ENCODE peak calls at places on chromosomes 12 and 14, in nine cellular contexts. C, Y, A, W, G, J, R, H and Q are unnamed samples.

GRCh38 chr12:27272375-27273028 is 28.4 kb downstream of the STK38L start:
- DNase-seq in G (no peak), A (peak), C (no peak), Y (no peak), J (no peak), H (no peak), R (no peak), W (no peak), Q (peak)

GRCh38 chr12:116116650-116117424 is 160.7 kb downstream of the MED13L start:
- DNase-seq in A (no peak), J (no peak), W (no peak), H (no peak), Y (no peak), G (no peak), C (no peak), R (no peak), Q (no peak)

GRCh38 chr12:64142382-64142781 is 79.7 kb downstream of the KICS2 start:
- DNase-seq in Y (no peak), H (no peak), A (no peak), R (no peak), G (no peak), J (no peak), C (no peak), W (no peak), Q (no peak)

GRCh38 chr14:91727121-91727520 is 4.8 kb downstream of the CATSPERB start:
- DNase-seq in H (no peak), Y (no peak), R (no peak), W (no peak), J (no peak), G (no peak), C (no peak), A (no peak), Q (no peak)

GRCh38 chr12:83016226-83016835 is 329.6 kb downstream of the TMTC2 start:
- DNase-seq in W (no peak), G (no peak), C (peak), R (no peak), Y (no peak), H (no peak), A (no peak), J (no peak), Q (no peak)

GRCh38 chr12:131597327-131597726 is 113.6 kb upstream of the SFSWAP start:
- DNase-seq in G (no peak), R (no peak), W (no peak), A (no peak), J (no peak), C (no peak), Y (no peak), H (no peak), Q (no peak)

GRCh38 chr12:91370086-91370868 is 187.7 kb upstream of the DCN start:
- DNase-seq in C (no peak), H (no peak), R (no peak), Y (peak), W (no peak), G (no peak), A (no peak), J (no peak), Q (no peak)

GRCh38 chr12:89947437-89948265 is 239.0 kb upstream of the ATP2B1 start:
- DNase-seq in H (no peak), G (no peak), J (no peak), Y (no peak), A (no peak), W (no peak), C (peak), R (no peak), Q (no peak)

GRCh38 chr12:1863823-1864222 is 43.5 kb downstream of the LRTM2 start:
- DNase-seq in A (no peak), H (no peak), Y (peak), G (no peak), J (no peak), R (no peak), C (no peak), W (no peak), Q (no peak)

GRCh38 chr14:51394391-51394790 is 154.3 kb downstream of the TMX1 start:
- DNase-seq in W (no peak), H (no peak), G (no peak), A (no peak), R (no peak), J (no peak), Y (no peak), C (no peak), Q (peak)

GRCh38 chr12:90100619-90101018 is 392.0 kb upstream of the ATP2B1 start:
- DNase-seq in H (no peak), W (no peak), Y (no peak), R (no peak), C (no peak), J (no peak), A (no peak), G (no peak), Q (no peak)

GRCh38 chr12:65005716-65006115 is 115.4 kb downstream of the WIF1 start:
- DNase-seq in J (no peak), A (no peak), C (no peak), R (no peak), G (no peak), H (no peak), W (no peak), Y (no peak), Q (no peak)

GRCh38 chr14:61493239-61493638 is 171.9 kb downstream of the PRKCH start:
- DNase-seq in R (no peak), Y (no peak), A (peak), H (no peak), J (no peak), G (no peak), C (peak), W (no peak), Q (no peak)

GRCh38 chr12:89080797-89081470 is 271.4 kb downstream of the DUSP6 start:
- DNase-seq in H (no peak), C (no peak), W (no peak), G (no peak), Y (no peak), J (no peak), A (peak), R (no peak), Q (no peak)

GRCh38 chr14:23183479-23183878 is at the start of gene SLC7A8:
- DNase-seq in G (no peak), J (peak), C (peak), W (no peak), A (peak), R (peak), Y (peak), H (peak), Q (peak)